ENCODE peak calls at places on chromosomes 16 and 17, in eight cellular contexts. W is A549; J is heart right ventricle; A is iPS DF 6.9; K is psoas muscle; U is CD8-positive, alpha-beta memory T cell; F is AG04450; C is uterus. Z is an unnamed sample. For H3K9me3, the result is how much of the 10 kb centered on the place peaks cover.

GRCh38 chr17:32277284-32277683 is 11.7 kb downstream of the RHBDL3 start:
- DNase-seq in W (no peak), J (no peak), A (no peak), K (peak), U (no peak), F (no peak), C (no peak), Z (no peak)

GRCh38 chr16:229731-230281 is 557 bp upstream of the LUC7L start:
- DNase-seq in W (no peak), J (no peak), A (no peak), K (no peak), U (no peak), F (no peak), C (no peak), Z (no peak)

GRCh38 chr17:60398227-60398959 is 6.5 kb upstream of the USP32 start:
- DNase-seq in W (no peak), J (no peak), A (no peak), K (no peak), U (no peak), F (no peak), C (no peak), Z (no peak)

GRCh38 chr16:85556456-85557082 is 56.6 kb upstream of the GSE1 start:
- DNase-seq in W (peak), J (peak), A (no peak), K (peak), U (peak), F (no peak), C (peak), Z (no peak)

GRCh38 chr16:55437627-55438026 is 41.4 kb upstream of the MMP2 start:
- DNase-seq in W (no peak), J (no peak), A (no peak), K (no peak), U (no peak), F (no peak), C (no peak), Z (no peak)

GRCh38 chr16:80583466-80583865 is 42.7 kb downstream of the DYNLRB2 start:
- DNase-seq in W (no peak), J (no peak), A (no peak), K (no peak), U (no peak), F (no peak), C (no peak), Z (no peak)

GRCh38 chr16:25523183-25523582 is 168.6 kb upstream of the HS3ST4 start:
- DNase-seq in W (no peak), J (no peak), A (peak), K (no peak), U (no peak), F (no peak), C (no peak), Z (no peak)

GRCh38 chr17:74307984-74308773 is 17.8 kb upstream of the KIF19 start:
- DNase-seq in W (no peak), J (peak), A (no peak), K (no peak), U (no peak), F (no peak), C (no peak), Z (no peak)

GRCh38 chr16:57053206-57053605 is 39.2 kb upstream of the CPNE2 start:
- DNase-seq in W (no peak), J (no peak), A (no peak), K (no peak), U (no peak), F (no peak), C (no peak), Z (no peak)

GRCh38 chr17:65485388-65486299 is 75.8 kb downstream of the AXIN2 start:
- DNase-seq in W (no peak), J (peak), A (no peak), K (no peak), U (no peak), F (no peak), C (no peak), Z (no peak)

GRCh38 chr17:33751702-33752065 is 458.6 kb upstream of the ASIC2 start:
- DNase-seq in W (no peak), J (no peak), A (no peak), K (no peak), U (no peak), F (no peak), C (no peak), Z (no peak)

GRCh38 chr16:59611556-59611955 is 877.4 kb upstream of the GOT2 start:
- DNase-seq in W (no peak), J (no peak), A (no peak), K (no peak), U (no peak), F (no peak), C (no peak), Z (no peak)

GRCh38 chr17:50918071-50918932 is 52.1 kb upstream of the TOB1 start:
- DNase-seq in W (no peak), J (no peak), A (no peak), K (peak), U (no peak), F (no peak), C (no peak), Z (no peak)

GRCh38 chr17:80743181-80743771 is 198.6 kb downstream of the RPTOR start:
- DNase-seq in W (no peak), J (no peak), A (no peak), K (peak), U (no peak), F (no peak), C (no peak), Z (no peak)

GRCh38 chr17:29136998-29137730 is 43.0 kb downstream of the MYO18A start:
- DNase-seq in W (no peak), J (no peak), A (no peak), K (no peak), U (no peak), F (no peak), C (no peak), Z (no peak)

GRCh38 chr17:34998205-34998604 is 17.9 kb downstream of the LIG3 start:
- DNase-seq in W (peak), J (peak), A (peak), K (peak), U (peak), F (peak), C (no peak), Z (no peak)

GRCh38 chr16:57003439-57004386 is 14.4 kb downstream of the NLRC5 start:
- DNase-seq in W (no peak), J (no peak), A (no peak), K (no peak), U (no peak), F (no peak), C (no peak), Z (no peak)

GRCh38 chr17:15273141-15273793 is 8.1 kb upstream of the PMP22 start:
- DNase-seq in W (peak), J (no peak), A (no peak), K (no peak), U (no peak), F (peak), C (no peak), Z (no peak)

GRCh38 chr16:85286970-85287814 is 174.9 kb upstream of the CIBAR2 start:
- DNase-seq in W (no peak), J (peak), A (no peak), K (peak), U (no peak), F (no peak), C (no peak), Z (no peak)

GRCh38 chr16:53007095-53007494 is 45.6 kb downstream of the CHD9NB start:
- DNase-seq in W (no peak), J (no peak), A (no peak), K (no peak), U (no peak), F (no peak), C (no peak), Z (no peak)

GRCh38 chr16:73015612-73016487 is 32.1 kb downstream of the ZFHX3 start:
- DNase-seq in W (peak), J (no peak), A (no peak), K (no peak), U (no peak), F (no peak), C (no peak), Z (no peak)

GRCh38 chr16:25633549-25633948 is 58.2 kb upstream of the HS3ST4 start:
- DNase-seq in W (no peak), J (no peak), A (no peak), K (no peak), U (no peak), F (no peak), C (no peak), Z (no peak)

GRCh38 chr17:50909765-50910661 is 43.9 kb upstream of the TOB1 start:
- DNase-seq in W (no peak), J (no peak), A (no peak), K (no peak), U (peak), F (no peak), C (no peak), Z (no peak)

GRCh38 chr16:59341368-59341767 is 607.3 kb upstream of the GOT2 start:
- DNase-seq in W (no peak), J (no peak), A (no peak), K (no peak), U (no peak), F (no peak), C (no peak), Z (no peak)

GRCh38 chr17:27797390-27798091 is 2.8 kb downstream of the NOS2 start:
- DNase-seq in W (no peak), J (no peak), A (no peak), K (no peak), U (no peak), F (no peak), C (no peak), Z (no peak)

GRCh38 chr17:48247603-48248002 is 140.0 kb downstream of the SNX11 start:
- DNase-seq in W (no peak), J (no peak), A (no peak), K (no peak), U (no peak), F (no peak), C (no peak), Z (no peak)

GRCh38 chr16:86818701-86819522 is 240.6 kb downstream of the FOXL1 start:
- DNase-seq in W (no peak), J (no peak), A (no peak), K (no peak), U (no peak), F (no peak), C (no peak), Z (no peak)

GRCh38 chr17:33948299-33948698 is 306.8 kb upstream of the CCL2 start:
- DNase-seq in W (no peak), J (no peak), A (no peak), K (no peak), U (no peak), F (no peak), C (no peak), Z (no peak)

GRCh38 chr17:60091109-60091508 is 12.4 kb upstream of the HEATR6 start:
- DNase-seq in W (no peak), J (no peak), A (no peak), K (no peak), U (no peak), F (no peak), C (no peak), Z (no peak)

GRCh38 chr16:12781777-12782176 is 21.9 kb downstream of the CPPED1 start:
- DNase-seq in W (no peak), J (no peak), A (no peak), K (no peak), U (no peak), F (no peak), C (no peak), Z (no peak)

GRCh38 chr16:54886078-54886477 is 44.6 kb upstream of the IRX5 start:
- DNase-seq in W (no peak), J (no peak), A (no peak), K (no peak), U (no peak), F (no peak), C (no peak), Z (no peak)

GRCh38 chr17:76480676-76481075 is 13.3 kb downstream of the AANAT start:
- DNase-seq in W (no peak), J (no peak), A (no peak), K (no peak), U (no peak), F (no peak), C (no peak), Z (no peak)

GRCh38 chr17:58757162-58757613 is 1.5 kb downstream of the PPM1E start:
- DNase-seq in W (no peak), J (no peak), A (no peak), K (no peak), U (no peak), F (no peak), C (no peak), Z (no peak)

GRCh38 chr17:28925912-28926365 is 23.1 kb upstream of the DHRS13 start:
- DNase-seq in W (no peak), J (no peak), A (no peak), K (no peak), U (peak), F (no peak), C (no peak), Z (no peak)

GRCh38 chr17:78491236-78492115 is 85.7 kb downstream of the DNAH17 start:
- DNase-seq in W (no peak), J (no peak), A (no peak), K (no peak), U (no peak), F (no peak), C (no peak), Z (no peak)

DNA sequence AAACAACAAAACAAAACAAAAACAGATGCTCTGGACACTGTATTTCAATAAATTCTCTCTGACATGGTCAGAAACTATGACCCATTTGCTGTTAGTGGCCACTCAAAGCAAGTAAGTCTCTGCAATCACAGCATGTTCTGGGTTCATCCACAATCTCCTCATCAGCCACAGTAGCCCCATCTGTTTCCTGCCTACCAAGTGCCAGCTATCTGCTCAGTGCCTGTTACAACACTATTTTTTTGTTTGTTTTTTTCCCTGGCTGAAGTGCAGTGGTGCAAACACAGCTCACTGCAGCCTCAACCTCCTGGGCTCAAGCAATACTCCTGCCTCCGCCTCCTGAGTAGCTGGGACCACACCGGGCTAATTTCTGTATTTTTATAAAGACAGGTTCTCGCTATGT is 137.9 kb downstream of the SOX9 start:
- DNase-seq in W (no peak), J (no peak), A (no peak), K (no peak), U (no peak), F (no peak), C (no peak), Z (no peak)
- H3K27ac ChIP-seq in W (no peak), J (no peak), A (no peak), K (no peak), U (no peak), F (no peak), C (no peak), Z (no peak)

DNA sequence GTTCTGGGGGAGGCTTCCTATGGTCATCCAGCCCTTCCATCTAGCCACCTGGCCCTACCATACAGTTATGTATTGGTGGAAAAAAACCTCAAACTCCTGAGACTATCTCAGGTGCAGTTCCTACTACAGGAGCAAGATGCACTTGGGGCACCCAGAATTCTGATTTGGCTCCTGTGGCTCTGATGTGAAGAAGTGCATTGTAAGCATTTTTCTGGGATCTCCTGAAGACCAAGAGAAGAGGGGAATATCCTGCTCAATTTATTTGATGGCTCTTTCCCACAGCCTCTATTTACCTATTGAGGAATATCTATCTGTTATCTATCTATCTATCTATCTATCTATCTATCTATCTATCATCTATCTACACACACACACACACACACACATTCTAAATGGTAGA is 1981.5 kb downstream of the TP53TG3F start:
- DNase-seq in W (no peak), J (no peak), A (no peak), K (no peak), U (no peak), F (no peak), C (no peak), Z (no peak)
- H3K9me3 ChIP-seq in W (under half), J (half or more), A (under half), K (under half), U (under half), F (under half), C (under half), Z (under half)

GRCh38 chr16:2156849-2157224 is 1.3 kb downstream of the TRAF7 start:
- DNase-seq in W (no peak), J (no peak), A (no peak), K (no peak), U (no peak), F (no peak), C (no peak), Z (no peak)
- H3K27ac ChIP-seq in W (peak), J (no peak), A (no peak), K (peak), U (no peak), F (peak), C (no peak), Z (peak)

GRCh38 chr16:35152067-35152627 is 1692.7 kb downstream of the TP53TG3F start:
- DNase-seq in W (no peak), J (no peak), A (no peak), K (no peak), U (no peak), F (no peak), C (no peak), Z (no peak)
- H3K9me3 ChIP-seq in W (under half), J (half or more), A (under half), K (under half), U (under half), F (half or more), C (under half), Z (under half)

DNA sequence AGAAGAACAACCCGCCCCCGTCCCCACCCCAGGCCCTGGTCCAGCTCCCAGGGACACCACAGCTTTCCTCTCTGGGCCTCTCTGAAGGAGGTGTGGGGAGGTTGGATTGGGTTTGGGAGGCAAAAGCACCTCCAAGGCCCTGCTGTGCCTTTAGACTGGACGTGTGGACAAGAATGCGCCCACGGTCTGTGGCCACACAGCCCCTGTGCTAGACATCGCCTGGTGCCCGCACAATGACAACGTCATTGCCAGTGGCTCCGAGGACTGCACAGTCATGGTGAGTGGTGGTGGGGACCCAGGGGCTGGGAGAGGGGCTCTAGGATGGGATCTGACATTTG is 3.0 kb downstream of the CORO1A start:
- DNase-seq in W (no peak), J (no peak), A (no peak), K (no peak), U (no peak), F (no peak), C (no peak), Z (no peak)
- H3K27ac ChIP-seq in W (no peak), J (no peak), A (no peak), K (no peak), U (peak), F (no peak), C (no peak), Z (no peak)

DNA sequence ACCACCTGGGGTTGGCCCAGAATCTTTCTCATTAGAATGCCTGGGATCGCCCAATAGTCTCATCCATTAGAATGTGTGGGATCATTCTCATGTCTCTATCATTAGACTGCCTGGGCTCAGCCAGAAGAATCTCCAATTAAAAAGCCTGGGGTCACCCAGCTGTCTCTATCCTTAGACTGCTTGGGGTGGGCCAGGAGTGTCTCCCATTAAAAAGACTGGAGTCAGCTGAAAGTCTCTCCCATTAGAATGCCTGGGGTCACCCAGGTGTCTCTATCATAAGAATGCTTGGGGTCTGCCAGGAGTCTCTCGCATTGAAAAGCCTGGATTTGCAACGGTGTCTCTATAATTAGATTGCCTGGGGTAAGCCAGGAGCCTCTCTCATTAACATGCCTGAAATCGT is 2225.7 kb downstream of the TP53TG3F start:
- DNase-seq in W (no peak), J (no peak), A (no peak), K (no peak), U (no peak), F (no peak), C (no peak), Z (peak)
- H3K9me3 ChIP-seq in W (under half), J (half or more), A (under half), K (under half), U (under half), F (under half), C (under half), Z (under half)